ENCODE peak calls at places on chromosomes 4 and X, in six cellular contexts. F is head of caudate nucleus, P is NCI-H146, G is GM12865, N is WERI-Rb-1, W is NCI-H1105. Y is an unnamed sample.

GRCh38 chrX:112235547-112235946 is 153.0 kb upstream of the TRPC5 start:
- DNase-seq in F (no peak), G (no peak), N (no peak), W (no peak), P (no peak), Y (no peak)

GRCh38 chr4:789571-790465 is 36.1 kb downstream of the CPLX1 start:
- DNase-seq in F (no peak), W (no peak), N (peak; percentile 80), P (no peak), G (no peak), Y (no peak)

GRCh38 chr4:53281438-53281837 is 84.4 kb downstream of the SCFD2 start:
- DNase-seq in N (no peak), P (no peak), W (no peak), G (no peak), F (no peak), Y (no peak)

GRCh38 chrX:19990519-19991349 is at the start of gene BCLAF3:
- DNase-seq in F (peak; percentile 87), P (peak; percentile 90), W (peak; percentile 75), N (peak; percentile 95), G (peak; percentile 93), Y (peak; percentile 93)

GRCh38 chrX:6849711-6850415 is 297.6 kb upstream of the STS start:
- DNase-seq in P (no peak), G (peak; percentile 1), N (no peak), F (no peak), W (no peak), Y (no peak)

GRCh38 chr4:138697771-138698170 is 317.8 kb upstream of the NOCT start:
- DNase-seq in N (no peak), F (no peak), P (no peak), W (no peak), G (no peak), Y (no peak)

GRCh38 chr4:186666252-186666651 is 57.4 kb downstream of the FAT1 start:
- DNase-seq in G (no peak), F (no peak), N (no peak), W (no peak), P (no peak), Y (no peak)

GRCh38 chr4:187019896-187020295 is 296.2 kb upstream of the FAT1 start:
- DNase-seq in N (no peak), G (no peak), W (no peak), P (no peak), F (no peak), Y (no peak)

GRCh38 chrX:7254144-7254543 is 106.2 kb upstream of the PUDP start:
- DNase-seq in N (no peak), W (no peak), P (no peak), F (no peak), G (no peak), Y (no peak)

GRCh38 chr4:6288342-6288741 is 18.7 kb downstream of the WFS1 start:
- DNase-seq in N (no peak), F (no peak), G (no peak), W (no peak), P (no peak), Y (no peak)

GRCh38 chr4:41012308-41012707 is 202.0 kb downstream of the APBB2 start:
- DNase-seq in W (no peak), P (no peak), G (no peak), F (no peak), N (no peak), Y (no peak)

GRCh38 chrX:126658447-126658846 is 105.8 kb upstream of the DCAF12L1 start:
- DNase-seq in W (no peak), F (no peak), G (no peak), N (no peak), P (no peak), Y (no peak)

GRCh38 chr4:129675036-129675435 is 579.1 kb downstream of the C4orf33 start:
- DNase-seq in W (no peak), N (no peak), G (no peak), P (no peak), F (no peak), Y (no peak)

GRCh38 chr4:101288365-101289145 is 58.8 kb downstream of the PPP3CA start:
- DNase-seq in F (no peak), G (no peak), N (no peak), W (no peak), P (no peak), Y (no peak)

GRCh38 chrX:3485727-3486126 is 139.3 kb upstream of the MXRA5 start:
- DNase-seq in P (no peak), N (no peak), G (no peak), W (no peak), F (no peak), Y (no peak)

GRCh38 chr4:118589471-118590055 is 95.6 kb upstream of the METTL14 start:
- DNase-seq in W (no peak), N (no peak), F (peak; percentile 35), P (no peak), G (no peak), Y (no peak)

GRCh38 chr4:87188932-87189331 is 31.5 kb downstream of the KLHL8 start:
- DNase-seq in N (no peak), W (no peak), P (no peak), F (no peak), G (no peak), Y (no peak)

GRCh38 chr4:94536649-94537464 is 85.1 kb downstream of the PDLIM5 start:
- DNase-seq in P (no peak), W (no peak), N (no peak), G (no peak), F (no peak), Y (no peak)

GRCh38 chrX:153934473-153935325 is at the start of gene NAA10:
- DNase-seq in F (peak; percentile 61), G (peak; percentile 84), P (peak; percentile 80), N (peak; percentile 81), W (peak; percentile 79), Y (no peak)

GRCh38 chr4:56048621-56049427 is 100.1 kb downstream of the CEP135 start:
- DNase-seq in G (peak; percentile 75), W (peak; percentile 44), F (peak; percentile 72), P (peak; percentile 84), N (peak; percentile 81), Y (no peak)

GRCh38 chr4:19309365-19309764 is 942.3 kb upstream of the SLIT2 start:
- DNase-seq in W (no peak), G (no peak), F (no peak), N (no peak), P (peak; percentile 1), Y (no peak)

Y was measured in mesenteric fat pad.